ENCODE peak calls at places on chromosome 10, in ten cellular contexts. N is tibial artery; R is fibroblast of lung; G is CD4-positive, alpha-beta T cell; Z is hepatocyte; K is psoas muscle; H is PC-9; P is AG09309; S is kidney; X is GM06990. D is an unnamed sample.

GRCh38 chr10:129971381-129972144 is 7.5 kb upstream of the EBF3 start:
- DNase-seq in N (peak), R (peak), G (no peak), Z (peak), K (peak), H (no peak), P (no peak), S (no peak), X (peak), D (peak)

GRCh38 chr10:9175200-9175599 is 1120.7 kb downstream of the GATA3 start:
- DNase-seq in N (no peak), R (no peak), G (no peak), Z (no peak), K (no peak), H (no peak), P (no peak), S (no peak), X (no peak), D (no peak)

GRCh38 chr10:109995178-109995577 is 12.6 kb upstream of the ADD3 start:
- DNase-seq in N (no peak), R (no peak), G (no peak), Z (no peak), K (no peak), H (no peak), P (no peak), S (no peak), X (no peak), D (no peak)

GRCh38 chr10:104766341-104766740 is 125.3 kb downstream of the SORCS3 start:
- DNase-seq in N (no peak), R (peak), G (no peak), Z (no peak), K (no peak), H (no peak), P (no peak), S (no peak), X (no peak), D (no peak)

GRCh38 chr10:19935106-19935505 is 118.9 kb downstream of the PLXDC2 start:
- DNase-seq in N (no peak), R (no peak), G (no peak), Z (no peak), K (no peak), H (no peak), P (no peak), S (no peak), X (no peak), D (no peak)

GRCh38 chr10:23060918-23061317 is 34.5 kb upstream of the MSRB2 start:
- DNase-seq in N (no peak), R (no peak), G (no peak), Z (no peak), K (no peak), H (no peak), P (no peak), S (no peak), X (no peak), D (no peak)

GRCh38 chr10:96833220-96834001 is 1.3 kb downstream of the LCOR start:
- DNase-seq in N (peak), R (peak), G (no peak), Z (peak), K (no peak), H (no peak), P (no peak), S (peak), X (peak), D (peak)

GRCh38 chr10:130714700-130715467 is 578.7 kb downstream of the GLRX3 start:
- DNase-seq in N (peak), R (no peak), G (no peak), Z (no peak), K (no peak), H (no peak), P (no peak), S (no peak), X (no peak), D (no peak)

GRCh38 chr10:74056081-74056818 is 58.3 kb downstream of the VCL start:
- DNase-seq in N (no peak), R (peak), G (no peak), Z (no peak), K (no peak), H (peak), P (no peak), S (no peak), X (peak), D (no peak)

GRCh38 chr10:131184503-131184902 is 127.0 kb downstream of the TCERG1L start:
- DNase-seq in N (no peak), R (no peak), G (no peak), Z (no peak), K (no peak), H (no peak), P (no peak), S (peak), X (no peak), D (no peak)

GRCh38 chr10:119191881-119192280 is 13.3 kb upstream of the PRDX3 start:
- DNase-seq in N (peak), R (no peak), G (no peak), Z (no peak), K (no peak), H (peak), P (no peak), S (no peak), X (no peak), D (no peak)

GRCh38 chr10:58755688-58756087 is 243.0 kb downstream of the BICC1 start:
- DNase-seq in N (no peak), R (peak), G (no peak), Z (peak), K (no peak), H (no peak), P (peak), S (no peak), X (no peak), D (peak)

GRCh38 chr10:50416885-50417284 is 165.6 kb upstream of the ASAH2 start:
- DNase-seq in N (no peak), R (no peak), G (no peak), Z (no peak), K (no peak), H (peak), P (no peak), S (no peak), X (no peak), D (no peak)

GRCh38 chr10:44201656-44202055 is 183.2 kb downstream of the CXCL12 start:
- DNase-seq in N (no peak), R (no peak), G (no peak), Z (no peak), K (no peak), H (no peak), P (no peak), S (no peak), X (no peak), D (no peak)

GRCh38 chr10:46273506-46274477 is 13.0 kb upstream of the ANTXRL start:
- DNase-seq in N (peak), R (no peak), G (no peak), Z (no peak), K (no peak), H (no peak), P (no peak), S (peak), X (no peak), D (no peak)

GRCh38 chr10:72009430-72010081 is 45.4 kb downstream of the CHST3 start:
- DNase-seq in N (peak), R (peak), G (no peak), Z (peak), K (peak), H (no peak), P (peak), S (peak), X (no peak), D (no peak)

GRCh38 chr10:93815304-93816091 is 57.8 kb downstream of the LGI1 start:
- DNase-seq in N (no peak), R (no peak), G (no peak), Z (peak), K (no peak), H (no peak), P (no peak), S (no peak), X (no peak), D (no peak)

GRCh38 chr10:48251525-48252353 is 22.8 kb downstream of the FRMPD2 start:
- DNase-seq in N (no peak), R (no peak), G (no peak), Z (no peak), K (no peak), H (peak), P (no peak), S (peak), X (no peak), D (peak)

GRCh38 chr10:96017227-96017687 is 26.1 kb upstream of the CCNJ start:
- DNase-seq in N (no peak), R (peak), G (no peak), Z (peak), K (no peak), H (peak), P (peak), S (no peak), X (peak), D (peak)

GRCh38 chr10:17273403-17273802 is 45.4 kb downstream of the VIM start:
- DNase-seq in N (no peak), R (peak), G (no peak), Z (peak), K (no peak), H (peak), P (peak), S (no peak), X (no peak), D (no peak)

GRCh38 chr10:110780704-110781103 is 91.0 kb upstream of the PDCD4 start:
- DNase-seq in N (no peak), R (no peak), G (no peak), Z (no peak), K (peak), H (no peak), P (no peak), S (no peak), X (no peak), D (no peak)

GRCh38 chr10:110833941-110834621 is 37.6 kb upstream of the PDCD4 start:
- DNase-seq in N (no peak), R (no peak), G (no peak), Z (no peak), K (no peak), H (no peak), P (no peak), S (no peak), X (no peak), D (no peak)

GRCh38 chr10:3780056-3780765 is 4.8 kb downstream of the KLF6 start:
- DNase-seq in N (no peak), R (peak), G (no peak), Z (no peak), K (peak), H (peak), P (no peak), S (no peak), X (no peak), D (no peak)

GRCh38 chr10:131315343-131315742 is 3.8 kb upstream of the TCERG1L start:
- DNase-seq in N (no peak), R (no peak), G (no peak), Z (peak), K (no peak), H (peak), P (no peak), S (no peak), X (no peak), D (no peak)

GRCh38 chr10:115953203-115953602 is 319.8 kb downstream of the GFRA1 start:
- DNase-seq in N (no peak), R (no peak), G (no peak), Z (no peak), K (no peak), H (no peak), P (no peak), S (no peak), X (no peak), D (no peak)

GRCh38 chr10:101066146-101066889 is 4.5 kb downstream of the KAZALD1 start:
- DNase-seq in N (peak), R (peak), G (peak), Z (peak), K (peak), H (peak), P (no peak), S (peak), X (peak), D (peak)

GRCh38 chr10:132571565-132572544 is 34.3 kb downstream of the INPP5A start:
- DNase-seq in N (peak), R (peak), G (peak), Z (peak), K (peak), H (peak), P (peak), S (no peak), X (peak), D (peak)
- TF ChIP-seq CTCF in N (no peak), R (no peak), G (no peak), Z (no peak), K (no peak), H (no peak), P (no peak), S (no peak), X (peak), D (no peak)

GRCh38 chr10:123245264-123245663 is 91.1 kb downstream of the BUB3 start:
- DNase-seq in N (no peak), R (no peak), G (no peak), Z (no peak), K (no peak), H (no peak), P (no peak), S (no peak), X (no peak), D (no peak)
- TF ChIP-seq CTCF in N (no peak), R (no peak), G (no peak), Z (no peak), K (no peak), H (no peak), P (peak), S (no peak), X (peak), D (no peak)

DNA sequence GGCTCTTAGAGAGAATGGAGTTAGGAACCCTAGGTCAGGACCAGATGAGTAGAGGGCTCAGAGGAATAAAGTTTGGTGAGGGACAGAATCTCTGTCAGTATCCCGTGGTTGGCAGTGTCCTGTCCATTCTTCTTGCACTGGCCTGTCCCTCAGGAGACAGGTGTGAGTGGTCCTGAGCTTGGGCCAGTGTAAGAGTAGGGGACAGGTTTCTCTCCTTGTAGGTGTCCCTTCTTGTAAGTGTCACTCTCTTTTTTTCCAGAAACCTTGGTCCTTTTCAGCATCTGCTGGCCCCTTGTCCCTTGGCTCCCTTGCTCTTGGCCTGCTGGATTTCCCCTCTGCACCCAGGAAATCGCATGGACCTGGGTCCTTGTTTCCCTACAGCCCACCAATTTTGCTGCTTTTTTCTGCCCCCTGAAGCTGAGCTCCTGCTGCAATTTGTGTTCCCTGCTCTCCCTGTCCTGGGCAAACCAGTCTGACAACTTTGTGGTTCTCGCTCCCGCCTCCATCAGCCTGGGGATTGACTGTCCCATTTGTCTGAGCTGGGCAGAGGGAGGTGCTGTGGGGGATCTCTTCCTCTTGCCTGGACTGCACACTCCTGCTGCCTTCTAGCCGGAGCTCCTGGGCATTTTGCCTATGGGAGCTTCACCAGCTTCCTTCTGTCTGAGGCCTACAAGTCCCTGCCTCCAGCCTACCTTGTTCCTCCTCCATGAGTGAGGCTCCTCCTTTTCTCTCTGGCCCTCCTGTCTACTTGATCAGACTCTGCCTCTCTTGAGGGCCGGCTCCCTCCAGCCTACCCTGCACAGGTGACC is 6.5 kb downstream of the TSPAN14 start:
- DNase-seq in N (no peak), R (peak), G (no peak), Z (peak), K (no peak), H (peak), P (no peak), S (peak), X (no peak), D (no peak)
- TF ChIP-seq CTCF in N (no peak), R (no peak), G (no peak), Z (no peak), K (no peak), H (no peak), P (no peak), S (no peak), X (no peak), D (no peak)

GRCh38 chr10:61472090-61472674 is 19.0 kb upstream of the TMEM26 start:
- DNase-seq in N (no peak), R (no peak), G (no peak), Z (no peak), K (no peak), H (no peak), P (no peak), S (no peak), X (no peak), D (no peak)
- TF ChIP-seq CTCF in N (no peak), R (no peak), G (no peak), Z (no peak), K (no peak), H (no peak), P (no peak), S (no peak), X (peak), D (no peak)

DNA sequence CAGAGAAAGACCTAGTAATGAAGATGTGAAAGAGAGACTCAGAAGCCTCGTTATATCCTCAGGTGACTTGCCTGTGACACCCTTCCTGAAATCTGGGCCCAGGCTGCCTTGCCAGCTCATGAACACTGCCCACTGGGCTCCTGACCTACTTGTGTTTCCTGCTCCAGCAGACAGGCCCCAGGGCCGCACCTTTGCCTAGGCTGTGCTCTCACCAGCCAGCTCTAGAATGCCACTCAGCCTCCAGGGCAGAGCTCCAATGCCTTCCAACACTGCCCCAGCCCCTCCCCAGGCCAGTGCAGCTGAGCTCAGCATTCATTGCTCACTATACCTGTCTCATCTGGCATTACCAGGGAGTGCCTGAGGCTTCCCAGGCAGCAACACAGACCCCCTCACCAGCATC is 94.3 kb downstream of the DLG5 start:
- DNase-seq in N (no peak), R (no peak), G (peak), Z (no peak), K (peak), H (peak), P (no peak), S (no peak), X (no peak), D (no peak)
- TF ChIP-seq CTCF in N (no peak), R (no peak), G (no peak), Z (no peak), K (no peak), H (no peak), P (no peak), S (no peak), X (no peak), D (no peak)